ENCODE peak calls at places on chromosomes 13 and 19, in four cellular contexts. One of them, this sample, is unnamed.

GRCh38 chr19:16057062-16057461 is 19.2 kb upstream of the TPM4 start:
- DNase-seq in AG04450: no peak
- DNase-seq in PC-3: no peak
- DNase-seq in HFFc6: no peak
- DNase-seq in this sample: no peak

GRCh38 chr13:93320942-93321341 is 94.3 kb downstream of the GPC6 start:
- DNase-seq in AG04450: no peak
- DNase-seq in PC-3: no peak
- DNase-seq in HFFc6: no peak
- DNase-seq in this sample: peak; percentile 9

GRCh38 chr19:54030895-54031586 is 32.7 kb downstream of the VSTM1 start:
- DNase-seq in AG04450: no peak
- DNase-seq in PC-3: peak; percentile 72
- DNase-seq in HFFc6: peak; percentile 33
- DNase-seq in this sample: peak; percentile 15

GRCh38 chr13:103799028-103799427 is 732.8 kb upstream of the SLC10A2 start:
- DNase-seq in AG04450: no peak
- DNase-seq in PC-3: peak; percentile 7
- DNase-seq in HFFc6: no peak
- DNase-seq in this sample: no peak

GRCh38 chr19:49554701-49555181 is 25.6 kb downstream of the NOSIP start:
- DNase-seq in AG04450: no peak
- DNase-seq in PC-3: no peak
- DNase-seq in HFFc6: no peak
- DNase-seq in this sample: no peak

GRCh38 chr13:67769063-67769986 is 539.2 kb upstream of the PCDH9 start:
- DNase-seq in AG04450: no peak
- DNase-seq in PC-3: no peak
- DNase-seq in HFFc6: no peak
- DNase-seq in this sample: no peak

GRCh38 chr13:50244913-50245574 is 229.8 kb downstream of the KCNRG start:
- DNase-seq in AG04450: peak; percentile 51
- DNase-seq in PC-3: peak; percentile 90
- DNase-seq in HFFc6: peak; percentile 64
- DNase-seq in this sample: peak; percentile 97

GRCh38 chr19:1811472-1811894 is 593 bp downstream of the ATP8B3 start:
- DNase-seq in AG04450: no peak
- DNase-seq in PC-3: peak; percentile 95
- DNase-seq in HFFc6: peak; percentile 68
- DNase-seq in this sample: peak; percentile 94

GRCh38 chr19:10230155-10230903 is 802 bp downstream of the S1PR2 start:
- DNase-seq in AG04450: no peak
- DNase-seq in PC-3: no peak
- DNase-seq in HFFc6: no peak
- DNase-seq in this sample: no peak

GRCh38 chr19:4647676-4648644 is 8.6 kb downstream of the TNFAIP8L1 start:
- DNase-seq in AG04450: no peak
- DNase-seq in PC-3: no peak
- DNase-seq in HFFc6: no peak
- DNase-seq in this sample: no peak
- TF ChIP-seq CTCF in AG04450: no peak
- TF ChIP-seq CTCF in PC-3: peak; percentile 27
- TF ChIP-seq CTCF in HFFc6: peak; percentile 26
- TF ChIP-seq CTCF in this sample: no peak

DNA sequence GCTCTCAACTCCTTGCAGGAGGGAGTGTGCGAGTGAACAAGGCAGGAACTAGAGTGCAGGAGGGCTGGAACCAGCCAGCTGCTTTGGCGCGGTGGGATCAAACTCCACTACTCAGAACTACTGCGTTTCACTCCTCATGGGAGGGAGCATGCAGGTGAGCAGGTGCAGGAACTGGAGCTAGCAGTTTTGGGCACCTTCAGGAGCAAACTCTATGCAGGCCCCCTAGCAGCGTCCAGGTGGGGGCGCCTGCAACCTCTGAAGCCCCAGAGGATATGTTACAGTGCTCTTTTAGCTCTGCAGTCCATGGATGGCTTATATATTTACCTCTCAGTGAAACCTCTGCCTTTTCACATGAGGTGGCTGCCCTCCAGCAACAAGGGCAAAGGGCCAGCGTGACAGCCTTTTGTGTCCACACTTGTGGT is 1303.4 kb downstream of the PCDH9 start:
- DNase-seq in AG04450: no peak
- DNase-seq in PC-3: peak; percentile 85
- DNase-seq in HFFc6: no peak
- DNase-seq in this sample: no peak
- TF ChIP-seq CTCF in AG04450: peak; percentile 24
- TF ChIP-seq CTCF in PC-3: peak; percentile 69
- TF ChIP-seq CTCF in HFFc6: peak; percentile 36
- TF ChIP-seq CTCF in this sample: no peak

DNA sequence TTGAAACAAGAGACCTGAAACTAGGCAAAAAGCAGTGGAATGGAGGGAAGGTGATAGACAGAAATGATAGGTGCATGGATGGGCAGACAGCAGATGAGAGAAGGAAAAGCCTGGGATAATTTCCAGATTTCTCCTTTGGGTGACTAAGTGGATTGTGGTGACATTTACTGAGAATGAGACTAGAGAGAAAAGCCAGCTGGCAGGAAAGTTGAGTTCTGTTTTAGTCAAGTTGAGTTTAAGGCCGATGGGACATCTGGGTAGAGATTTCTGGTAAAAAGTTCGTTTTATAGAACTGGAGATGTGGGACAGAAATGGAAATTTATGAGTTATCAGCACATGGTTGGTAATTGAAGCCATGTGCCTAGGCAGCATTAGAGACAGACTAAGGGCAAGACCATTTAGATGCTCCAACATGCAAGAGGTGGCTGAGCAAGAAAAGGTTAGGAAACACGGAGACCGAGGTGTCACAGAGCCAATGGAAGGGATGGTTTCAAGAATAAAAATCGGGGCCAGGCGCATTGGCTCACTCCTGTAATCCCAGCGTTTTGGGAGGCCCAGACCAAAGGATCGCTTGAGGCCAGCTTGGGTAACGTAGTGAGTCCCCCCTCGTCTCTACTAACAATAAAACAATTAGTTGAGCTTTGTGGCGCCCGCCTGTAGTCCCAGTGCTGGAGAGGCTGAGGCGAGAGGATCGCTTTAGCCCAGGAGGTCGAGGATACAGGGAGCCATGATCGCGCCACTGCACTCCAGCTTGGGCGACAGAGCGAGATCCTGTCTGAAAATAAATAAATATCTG is 9.6 kb upstream of the DGKH start:
- DNase-seq in AG04450: no peak
- DNase-seq in PC-3: no peak
- DNase-seq in HFFc6: peak; percentile 17
- DNase-seq in this sample: no peak
- TF ChIP-seq CTCF in AG04450: no peak
- TF ChIP-seq CTCF in PC-3: no peak
- TF ChIP-seq CTCF in HFFc6: no peak
- TF ChIP-seq CTCF in this sample: no peak

GRCh38 chr13:31050486-31051400 is 111.0 kb downstream of the HSPH1 start:
- DNase-seq in AG04450: no peak
- DNase-seq in PC-3: peak; percentile 18
- DNase-seq in HFFc6: peak; percentile 25
- DNase-seq in this sample: no peak
- TF ChIP-seq CTCF in AG04450: peak; percentile 57
- TF ChIP-seq CTCF in PC-3: peak; percentile 36
- TF ChIP-seq CTCF in HFFc6: peak; percentile 71
- TF ChIP-seq CTCF in this sample: no peak

GRCh38 chr13:78978381-78978998 is 319.5 kb upstream of the OBI1 start:
- DNase-seq in AG04450: peak; percentile 29
- DNase-seq in PC-3: peak; percentile 68
- DNase-seq in HFFc6: peak; percentile 66
- DNase-seq in this sample: peak; percentile 73
- TF ChIP-seq CTCF in AG04450: peak; percentile 70
- TF ChIP-seq CTCF in PC-3: peak; percentile 66
- TF ChIP-seq CTCF in HFFc6: peak; percentile 88
- TF ChIP-seq CTCF in this sample: peak; percentile 63

DNA sequence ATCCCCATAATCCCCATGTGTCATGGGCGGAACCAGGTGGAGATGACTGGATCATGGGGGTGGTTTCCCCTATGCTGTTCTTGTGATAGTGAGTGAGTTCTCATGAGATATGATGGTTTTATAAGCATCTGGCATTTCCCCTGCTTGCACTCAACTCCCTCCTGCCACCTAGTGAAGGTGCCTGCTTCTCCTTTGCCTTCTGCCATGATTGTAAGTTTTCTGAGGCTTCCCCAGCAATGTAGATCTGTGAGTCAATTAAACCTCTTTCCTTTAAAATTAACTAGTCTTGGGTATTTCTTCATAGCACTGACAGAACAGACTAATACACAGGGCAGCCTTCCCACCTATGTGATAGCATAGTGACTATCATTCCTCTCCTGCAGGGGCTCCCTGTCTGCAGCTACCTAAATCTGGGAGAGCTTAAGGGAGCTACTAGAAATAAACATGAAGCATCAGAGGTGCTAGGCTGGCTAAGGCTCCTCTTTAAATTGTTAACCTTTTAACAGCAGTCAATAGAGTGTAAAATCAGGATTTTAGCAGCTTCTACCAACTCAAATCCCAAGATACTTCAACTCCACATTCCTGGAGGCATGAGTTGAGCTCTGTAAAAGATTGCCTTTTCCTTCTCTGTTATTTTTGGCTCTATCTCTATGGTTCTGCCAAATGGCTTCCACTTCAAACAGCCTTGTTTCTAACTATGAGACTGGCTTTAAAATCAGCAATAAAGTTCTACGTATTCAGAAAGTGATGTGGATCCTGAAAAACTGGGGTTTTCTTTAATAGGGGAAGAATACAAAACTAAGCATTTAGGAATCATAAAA is 112.3 kb downstream of the VWA8 start:
- DNase-seq in AG04450: no peak
- DNase-seq in PC-3: no peak
- DNase-seq in HFFc6: no peak
- DNase-seq in this sample: no peak
- TF ChIP-seq CTCF in AG04450: no peak
- TF ChIP-seq CTCF in PC-3: peak; percentile 27
- TF ChIP-seq CTCF in HFFc6: peak; percentile 53
- TF ChIP-seq CTCF in this sample: peak; percentile 4

DNA sequence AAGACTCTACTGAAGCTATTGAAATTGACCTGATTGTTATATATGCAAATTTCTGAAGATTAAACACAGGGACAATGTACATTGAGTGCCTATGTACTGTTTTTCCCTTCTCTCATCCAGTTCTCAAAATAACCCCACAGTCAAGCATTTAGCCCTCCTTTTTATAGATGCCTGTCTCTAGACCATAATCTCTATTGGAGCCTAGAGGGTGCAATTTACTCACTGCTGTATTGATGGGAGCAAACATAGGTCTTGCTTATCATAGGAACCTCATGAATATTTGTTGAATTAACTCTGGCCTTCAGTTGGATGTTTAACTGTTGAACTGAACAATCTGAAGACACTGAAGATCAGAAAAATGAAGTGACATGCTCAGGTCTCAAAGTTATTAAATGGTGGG is 183.0 kb downstream of the RFC3 start:
- DNase-seq in AG04450: no peak
- DNase-seq in PC-3: no peak
- DNase-seq in HFFc6: no peak
- DNase-seq in this sample: no peak
- TF ChIP-seq CTCF in AG04450: no peak
- TF ChIP-seq CTCF in PC-3: no peak
- TF ChIP-seq CTCF in HFFc6: no peak
- TF ChIP-seq CTCF in this sample: no peak